ENCODE peak calls at places on chromosomes 16 and 17, in six cellular contexts. H is H9; U is activated T-helper 9 cell treated with anti-CD3 and anti-CD28 coated beads, Interleukin-2, amount 50 U/mL, for 16 hours; K is KG1; E is Caco-2; B is AG09309. F is an unnamed sample.

GRCh38 chr16:14600164-14600563 is 29.9 kb downstream of the PARN start:
- DNase-seq in H (no peak), U (no peak), K (no peak), E (peak; percentile 13), B (no peak), F (peak; percentile 5)

GRCh38 chr16:57643902-57644301 is 15.5 kb downstream of the ADGRG1 start:
- DNase-seq in H (no peak), U (no peak), K (no peak), E (no peak), B (no peak), F (no peak)

GRCh38 chr16:50323335-50324011 is 45.3 kb downstream of the BRD7 start:
- DNase-seq in H (no peak), U (no peak), K (no peak), E (no peak), B (no peak), F (no peak)

GRCh38 chr16:82108101-82108500 is 61.9 kb downstream of the MPHOSPH6 start:
- DNase-seq in H (no peak), U (no peak), K (no peak), E (no peak), B (no peak), F (no peak)

GRCh38 chr17:44074231-44074910 is 3.8 kb downstream of the G6PC3 start:
- DNase-seq in H (no peak), U (no peak), K (no peak), E (no peak), B (no peak), F (no peak)

GRCh38 chr17:72365857-72366415 is 245.1 kb downstream of the SOX9 start:
- DNase-seq in H (no peak), U (no peak), K (no peak), E (peak; percentile 19), B (no peak), F (no peak)

GRCh38 chr16:57089406-57089805 is 3.0 kb upstream of the CPNE2 start:
- DNase-seq in H (no peak), U (no peak), K (no peak), E (no peak), B (no peak), F (no peak)

GRCh38 chr16:19542138-19542821 is 13.2 kb upstream of the VPS35L start:
- DNase-seq in H (no peak), U (no peak), K (no peak), E (no peak), B (no peak), F (no peak)

GRCh38 chr17:32463304-32463703 is 19.0 kb downstream of the PSMD11 start:
- DNase-seq in H (no peak), U (no peak), K (no peak), E (no peak), B (no peak), F (no peak)

GRCh38 chr17:29129731-29130130 is 50.5 kb downstream of the MYO18A start:
- DNase-seq in H (no peak), U (no peak), K (no peak), E (no peak), B (no peak), F (no peak)

GRCh38 chr16:88993006-88993787 is 16.2 kb upstream of the CBFA2T3 start:
- DNase-seq in H (peak; percentile 52), U (no peak), K (peak; percentile 10), E (no peak), B (no peak), F (peak; percentile 97)

GRCh38 chr17:50079334-50080095 is 15.6 kb upstream of the PDK2 start:
- DNase-seq in H (peak; percentile 86), U (no peak), K (no peak), E (no peak), B (no peak), F (peak; percentile 59)

GRCh38 chr17:81666092-81666341 is 388 bp downstream of the OXLD1 start:
- DNase-seq in H (peak; percentile 64), U (no peak), K (no peak), E (no peak), B (no peak), F (no peak)

GRCh38 chr16:73232555-73233422 is 184.9 kb upstream of the ZFHX3 start:
- DNase-seq in H (peak; percentile 49), U (no peak), K (no peak), E (peak; percentile 68), B (peak; percentile 74), F (no peak)

GRCh38 chr17:46881015-46881414 is 29.6 kb downstream of the WNT9B start:
- DNase-seq in H (no peak), U (no peak), K (no peak), E (no peak), B (no peak), F (no peak)

GRCh38 chr17:39979865-39980401 is 674 bp upstream of the PSMD3 start:
- DNase-seq in H (peak; percentile 68), U (no peak), K (peak; percentile 92), E (peak; percentile 53), B (no peak), F (peak; percentile 69)

GRCh38 chr17:8041249-8041928 is 2.5 kb downstream of the ALOX15B start:
- DNase-seq in H (no peak), U (no peak), K (no peak), E (peak; percentile 39), B (peak; percentile 77), F (no peak)

GRCh38 chr17:77721823-77722160 is 236.7 kb upstream of the TNRC6C start:
- DNase-seq in H (peak; percentile 40), U (no peak), K (no peak), E (no peak), B (no peak), F (no peak)

GRCh38 chr17:20098314-20098713 is 89.2 kb downstream of the SPECC1 start:
- DNase-seq in H (no peak), U (no peak), K (no peak), E (no peak), B (no peak), F (no peak)

GRCh38 chr16:558298-559020 is 1.7 kb upstream of the PRR35 start:
- DNase-seq in H (no peak), U (no peak), K (no peak), E (no peak), B (no peak), F (no peak)

GRCh38 chr16:69831212-69832123 is 69.3 kb downstream of the WWP2 start:
- DNase-seq in H (no peak), U (no peak), K (no peak), E (no peak), B (peak; percentile 25), F (no peak)

GRCh38 chr16:1458336-1458976 is 14.1 kb upstream of the CCDC154 start:
- DNase-seq in H (no peak), U (no peak), K (no peak), E (no peak), B (no peak), F (no peak)

GRCh38 chr16:10317425-10318001 is 68.3 kb upstream of the ATF7IP2 start:
- DNase-seq in H (no peak), U (no peak), K (no peak), E (no peak), B (no peak), F (no peak)

GRCh38 chr17:57243171-57243622 is 13.1 kb upstream of the MSI2 start:
- DNase-seq in H (peak; percentile 87), U (peak; percentile 55), K (peak; percentile 41), E (peak; percentile 79), B (peak; percentile 8), F (peak; percentile 37)

GRCh38 chr17:40461036-40461721 is 17.9 kb downstream of the IGFBP4 start:
- DNase-seq in H (no peak), U (no peak), K (no peak), E (no peak), B (no peak), F (no peak)

GRCh38 chr17:28478940-28479615 is 5.6 kb downstream of the SLC13A2 start:
- DNase-seq in H (no peak), U (no peak), K (no peak), E (no peak), B (no peak), F (no peak)

GRCh38 chr17:21689604-21690003 is 2.7 kb upstream of the KCNJ18 start:
- DNase-seq in H (no peak), U (no peak), K (no peak), E (no peak), B (peak; percentile 49), F (no peak)

GRCh38 chr16:70600730-70601129 is 45.6 kb upstream of the IL34 start:
- DNase-seq in H (no peak), U (no peak), K (no peak), E (no peak), B (no peak), F (no peak)

GRCh38 chr17:2213291-2213960 is 90.2 kb downstream of the SMG6 start:
- DNase-seq in H (no peak), U (no peak), K (no peak), E (no peak), B (no peak), F (no peak)

GRCh38 chr17:42659079-42659931 is at the start of gene TUBG2:
- DNase-seq in H (peak; percentile 99), U (peak; percentile 57), K (no peak), E (peak; percentile 96), B (no peak), F (peak; percentile 82)

GRCh38 chr17:83203073-83203471 is 123.7 kb downstream of the METRNL start:
- DNase-seq in H (no peak), U (no peak), K (no peak), E (no peak), B (peak; percentile 98), F (no peak)

GRCh38 chr16:19830902-19831555 is 53.6 kb downstream of the GPRC5B start:
- DNase-seq in H (no peak), U (no peak), K (no peak), E (no peak), B (no peak), F (no peak)

GRCh38 chr16:87002717-87003413 is 314.3 kb downstream of the C16orf95 start:
- DNase-seq in H (peak; percentile 4), U (no peak), K (no peak), E (no peak), B (peak; percentile 29), F (no peak)

GRCh38 chr17:6473128-6473767 is 29.0 kb downstream of the PIMREG start:
- DNase-seq in H (peak; percentile 95), U (peak; percentile 37), K (no peak), E (peak; percentile 70), B (no peak), F (peak; percentile 21)

GRCh38 chr16:88368994-88369393 is 13.8 kb upstream of the ZNF469 start:
- DNase-seq in H (no peak), U (no peak), K (no peak), E (no peak), B (no peak), F (no peak)

GRCh38 chr17:48162946-48163506 is 55.5 kb downstream of the SNX11 start:
- DNase-seq in H (no peak), U (no peak), K (no peak), E (peak; percentile 45), B (no peak), F (no peak)